ENCODE peak calls at places on chromosomes 2 and 18, in six cellular contexts. B is stomach, X is HCT116, W is H1, H is PC-3, Q is fibroblast of lung. O is an unnamed sample. For H3K4me1, the result is how much of the 10 kb centered on the place peaks cover.

GRCh38 chr2:151337643-151338042 is 19.7 kb upstream of the TNFAIP6 start:
- DNase-seq in X (no peak), B (no peak), Q (no peak), W (no peak), H (peak), O (no peak)

GRCh38 chr2:48413676-48414075 is 116.3 kb upstream of the STON1 start:
- DNase-seq in X (no peak), H (no peak), Q (no peak), W (no peak), B (no peak), O (no peak)

GRCh38 chr2:30109856-30110255 is 37.0 kb upstream of the YPEL5 start:
- DNase-seq in Q (no peak), H (peak), X (no peak), B (no peak), W (no peak), O (no peak)

GRCh38 chr2:123179526-123179925 is 845.6 kb upstream of the CNTNAP5 start:
- DNase-seq in Q (no peak), W (no peak), H (peak), X (no peak), B (no peak), O (no peak)

GRCh38 chr2:238123991-238124470 is 14.4 kb upstream of the KLHL30 start:
- DNase-seq in H (no peak), X (no peak), W (no peak), B (no peak), Q (no peak), O (no peak)

GRCh38 chr2:152456262-152456661 is 121.3 kb downstream of the FMNL2 start:
- DNase-seq in X (peak), Q (peak), H (peak), W (no peak), B (no peak), O (no peak)

GRCh38 chr2:21413082-21413481 is 289.3 kb downstream of the TDRD15 start:
- DNase-seq in B (no peak), H (no peak), X (no peak), Q (no peak), W (no peak), O (no peak)

GRCh38 chr18:42114310-42114943 is 159.4 kb downstream of the PIK3C3 start:
- DNase-seq in Q (peak), B (peak), X (peak), H (peak), W (peak), O (peak)

GRCh38 chr2:199466704-199467461 is 9.1 kb upstream of the SATB2 start:
- DNase-seq in W (no peak), H (no peak), Q (no peak), B (no peak), X (no peak), O (no peak)

GRCh38 chr2:72813841-72814240 is 12.0 kb downstream of the EXOC6B start:
- DNase-seq in W (no peak), H (no peak), B (no peak), X (no peak), Q (peak), O (no peak)

GRCh38 chr2:43169091-43169936 is 57.1 kb downstream of the ZFP36L2 start:
- DNase-seq in H (peak), Q (no peak), X (no peak), W (no peak), B (peak), O (no peak)

GRCh38 chr2:229408356-229408755 is 137.3 kb upstream of the PID1 start:
- DNase-seq in H (peak), X (peak), B (peak), Q (peak), W (no peak), O (peak)

GRCh38 chr2:128302744-128303067 is 16.0 kb downstream of the HS6ST1 start:
- DNase-seq in H (no peak), B (no peak), Q (no peak), X (no peak), W (no peak), O (peak)

GRCh38 chr2:197929886-197930227 is 125.5 kb downstream of the PLCL1 start:
- DNase-seq in H (no peak), B (no peak), Q (no peak), X (no peak), W (no peak), O (no peak)

GRCh38 chr2:3706892-3707291 is 3.5 kb downstream of the DCDC2C start:
- DNase-seq in Q (no peak), W (no peak), X (no peak), H (no peak), B (no peak), O (no peak)

GRCh38 chr2:158761626-158762025 is 33.5 kb upstream of the DAPL1 start:
- DNase-seq in Q (peak), W (no peak), B (no peak), H (no peak), X (no peak), O (no peak)

GRCh38 chr2:241741016-241741415 is 6.6 kb downstream of the D2HGDH start:
- DNase-seq in B (no peak), Q (peak), W (no peak), H (peak), X (no peak), O (peak)

GRCh38 chr2:84077504-84077903 is 381.6 kb downstream of the SUCLG1 start:
- DNase-seq in H (peak), Q (no peak), B (no peak), X (peak), W (no peak), O (no peak)

GRCh38 chr2:234805826-234806225 is 146.0 kb upstream of the SH3BP4 start:
- DNase-seq in Q (peak), H (no peak), X (no peak), B (no peak), W (no peak), O (no peak)

GRCh38 chr2:240134956-240135520 is 1.1 kb downstream of the COPS9 start:
- DNase-seq in X (no peak), H (no peak), B (no peak), W (no peak), Q (no peak), O (no peak)

GRCh38 chr2:233458031-233458610 is 103.8 kb downstream of the DGKD start:
- DNase-seq in H (no peak), B (no peak), W (no peak), Q (no peak), X (no peak), O (no peak)

GRCh38 chr2:104432401-104432800 is 421.5 kb upstream of the POU3F3 start:
- DNase-seq in Q (no peak), H (no peak), B (no peak), W (no peak), X (no peak), O (no peak)

GRCh38 chr2:98580656-98581284 is 27.5 kb downstream of the COA5 start:
- DNase-seq in H (no peak), B (no peak), W (no peak), X (no peak), Q (no peak), O (no peak)

GRCh38 chr2:71571945-71572344 is 118.6 kb downstream of the DYSF start:
- DNase-seq in W (no peak), B (no peak), Q (no peak), X (no peak), H (no peak), O (no peak)

GRCh38 chr2:240139011-240139441 is 1.4 kb downstream of the OTOS start:
- DNase-seq in W (no peak), X (no peak), B (no peak), H (no peak), Q (no peak), O (no peak)

GRCh38 chr2:60230037-60230436 is 323.4 kb downstream of the BCL11A start:
- DNase-seq in H (no peak), B (no peak), X (no peak), W (no peak), Q (no peak), O (no peak)

GRCh38 chr18:9494778-9495302 is 19.5 kb downstream of the RALBP1 start:
- DNase-seq in X (no peak), Q (peak), H (no peak), B (no peak), W (no peak), O (no peak)

GRCh38 chr2:98824256-98825042 is 93.5 kb upstream of the MGAT4A start:
- DNase-seq in B (no peak), X (no peak), H (no peak), W (no peak), Q (no peak), O (no peak)

GRCh38 chr18:37532917-37533316 is 32.7 kb downstream of the CELF4 start:
- DNase-seq in X (no peak), W (no peak), Q (no peak), H (no peak), B (no peak), O (peak)

GRCh38 chr2:112001136-112001764 is 53.8 kb upstream of the TMEM87B start:
- DNase-seq in B (no peak), X (no peak), H (no peak), Q (peak), W (no peak), O (no peak)

GRCh38 chr2:56624181-56624580 is 440.4 kb downstream of the CCDC85A start:
- DNase-seq in X (no peak), W (no peak), Q (no peak), H (peak), B (no peak), O (no peak)

GRCh38 chr18:7485616-7486015 is 81.5 kb upstream of the PTPRM start:
- DNase-seq in X (no peak), B (no peak), H (no peak), W (no peak), Q (no peak), O (no peak)

GRCh38 chr2:203637819-203638167 is 68.6 kb upstream of the CD28 start:
- DNase-seq in B (no peak), Q (no peak), H (no peak), X (no peak), W (no peak), O (no peak)

GRCh38 chr2:11786191-11786590 is 39.8 kb downstream of the LPIN1 start:
- DNase-seq in Q (no peak), H (no peak), B (no peak), W (no peak), X (no peak), O (no peak)

GRCh38 chr2:101476605-101477208 is 1.8 kb upstream of the RFX8 start:
- DNase-seq in B (no peak), X (no peak), Q (no peak), W (no peak), H (no peak), O (no peak)

GRCh38 chr2:12167525-12168317 is 421.3 kb downstream of the LPIN1 start:
- DNase-seq in Q (no peak), H (no peak), W (peak), X (no peak), B (no peak), O (no peak)

GRCh38 chr18:80115035-80115434 is 6.0 kb downstream of the ADNP2 start:
- DNase-seq in B (no peak), Q (no peak), W (no peak), H (no peak), X (no peak), O (no peak)

DNA sequence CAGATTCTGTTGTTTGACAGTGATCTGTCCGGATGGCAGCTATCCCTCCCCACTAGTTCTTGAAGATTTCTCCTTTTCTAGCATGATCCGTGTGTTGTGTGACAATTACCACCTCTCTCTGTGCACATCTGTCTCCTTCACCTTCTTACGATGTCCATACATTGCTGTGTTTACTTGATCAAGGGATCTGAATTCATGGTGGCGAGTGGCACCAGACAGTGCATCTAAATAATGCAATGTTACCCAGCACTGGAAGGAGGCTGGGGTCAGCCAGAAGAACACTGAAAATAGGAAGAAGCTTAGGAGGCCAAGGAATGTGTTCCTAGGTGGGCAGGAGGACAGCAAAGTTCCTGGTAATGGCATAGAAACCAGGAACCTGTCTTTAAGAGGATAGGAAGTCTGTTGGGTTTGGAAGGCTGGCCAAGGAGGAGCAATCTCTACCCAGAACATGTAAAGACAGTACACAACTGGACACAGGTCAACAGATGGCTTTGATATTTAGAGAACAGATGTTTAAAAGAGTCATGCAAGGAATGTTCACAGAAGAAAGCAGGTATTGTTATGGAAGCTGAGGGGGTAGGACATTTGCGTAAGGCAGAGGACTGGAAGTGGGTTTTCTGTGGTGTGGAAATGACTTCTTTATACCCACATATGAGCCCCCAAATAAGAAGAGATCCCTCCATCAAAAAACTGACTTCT is 126.4 kb downstream of the HRH4 start:
- DNase-seq in W (no peak), H (no peak), Q (no peak), B (no peak), X (no peak), O (no peak)
- H3K27ac ChIP-seq in W (no peak), H (no peak), Q (no peak), B (no peak), X (no peak), O (no peak)

GRCh38 chr2:19353721-19354050 is 4.7 kb downstream of the OSR1 start:
- DNase-seq in X (no peak), W (no peak), B (no peak), Q (no peak), H (no peak), O (no peak)
- H3K4me3 ChIP-seq in X (no peak), W (peak), B (no peak), Q (no peak), H (no peak), O (no peak)

DNA sequence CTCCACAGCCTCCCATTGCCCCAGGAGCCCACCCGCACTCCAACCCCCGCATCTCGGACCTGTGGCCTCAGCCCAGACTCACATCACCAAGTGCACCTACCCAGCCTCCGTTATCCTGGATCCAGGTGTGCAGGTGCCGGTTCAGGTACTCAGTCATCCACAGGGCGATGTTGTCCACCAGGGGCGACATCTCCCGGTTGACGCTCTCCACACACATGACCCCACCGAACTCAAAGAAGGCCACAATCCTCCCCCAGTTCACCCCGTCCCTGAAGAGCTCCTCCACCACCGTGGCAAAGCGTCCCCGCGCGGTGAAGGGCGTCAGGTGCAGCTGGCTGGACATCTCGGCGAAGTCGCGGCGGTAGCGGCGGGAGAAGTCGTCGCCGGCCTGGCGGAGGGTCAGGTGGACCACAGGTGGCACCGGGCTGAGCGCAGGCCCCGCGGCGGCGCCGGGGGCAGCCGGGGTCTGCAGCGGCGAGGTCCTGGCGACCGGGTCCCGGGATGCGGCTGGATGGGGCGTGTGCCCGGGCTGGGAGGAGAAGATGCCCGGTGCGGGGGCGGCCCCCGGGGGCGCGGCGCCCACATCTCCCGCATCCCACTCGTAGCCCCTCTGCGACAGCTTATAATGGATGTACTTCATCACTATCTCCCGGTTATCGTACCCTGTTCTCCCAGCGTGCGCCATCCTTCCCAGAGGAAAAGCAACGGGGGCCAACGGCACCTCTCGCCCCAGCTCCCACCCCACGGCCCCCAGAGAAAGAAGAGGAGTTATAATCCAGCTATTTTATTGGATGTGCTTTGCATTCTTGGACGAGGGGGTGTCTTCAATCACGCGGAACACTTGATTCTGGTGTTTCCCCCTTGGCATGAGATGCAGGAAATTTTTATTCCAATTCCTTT is 1.3 kb downstream of the BCL2 start:
- DNase-seq in X (no peak), W (no peak), H (no peak), Q (no peak), B (peak), O (no peak)
- H3K4me1 ChIP-seq in X (under half), W (under half), H (under half), Q (under half), B (under half), O (under half)

GRCh38 chr2:102619414-102620319 is at the start of gene SLC9A2:
- DNase-seq in B (peak), W (no peak), X (no peak), H (peak), Q (peak), O (no peak)
- H3K27ac ChIP-seq in B (peak), W (no peak), X (peak), H (no peak), Q (no peak), O (no peak)

GRCh38 chr2:44883356-44883755 is 58.1 kb upstream of the SIX3 start:
- DNase-seq in Q (no peak), X (no peak), H (no peak), B (no peak), W (no peak), O (no peak)

GRCh38 chr2:44884231-44884630 is 57.3 kb upstream of the SIX3 start:
- DNase-seq in X (no peak), Q (no peak), W (no peak), H (no peak), B (no peak), O (no peak)

GRCh38 chr2:44884677-44885076 is 56.8 kb upstream of the SIX3 start:
- DNase-seq in X (no peak), Q (no peak), B (no peak), W (no peak), H (no peak), O (no peak)

GRCh38 chr2:44889118-44889517 is 52.4 kb upstream of the SIX3 start:
- DNase-seq in X (no peak), W (no peak), H (no peak), B (no peak), Q (no peak), O (no peak)

GRCh38 chr2:44886409-44886808 is 55.1 kb upstream of the SIX3 start:
- DNase-seq in H (no peak), W (no peak), Q (peak), B (no peak), X (no peak), O (no peak)
- H3K4me3 ChIP-seq in H (no peak), W (no peak), Q (no peak), B (no peak), X (no peak), O (no peak)